ENCODE peak calls at places on chromosomes 13 and 19, in four cellular contexts. Q is T-helper 2 cell, O is WERI-Rb-1, X is ascending aorta. B is an unnamed sample.

GRCh38 chr13:40383132-40383531 is 283.3 kb downstream of the FOXO1 start:
- DNase-seq in Q (no peak), O (no peak), X (no peak), B (no peak)

GRCh38 chr19:17522988-17523872 is 11.8 kb downstream of the PGLS start:
- DNase-seq in Q (no peak), O (no peak), X (peak), B (peak)

GRCh38 chr19:50667177-50667758 is 18.0 kb downstream of the C19orf81 start:
- DNase-seq in Q (no peak), O (no peak), X (no peak), B (no peak)

GRCh38 chr19:41691268-41691970 is 3.3 kb upstream of the CEACAM7 start:
- DNase-seq in Q (no peak), O (peak), X (peak), B (no peak)

GRCh38 chr13:98413796-98414195 is 163.1 kb downstream of the STK24 start:
- DNase-seq in Q (no peak), O (no peak), X (no peak), B (no peak)

GRCh38 chr13:32802159-32802558 is 214.1 kb upstream of the KL start:
- DNase-seq in Q (no peak), O (no peak), X (no peak), B (no peak)

GRCh38 chr13:89520468-89520867 is 1827.0 kb upstream of the MIR17HG start:
- DNase-seq in Q (no peak), O (no peak), X (no peak), B (no peak)

GRCh38 chr13:31521466-31521865 is 217.9 kb upstream of the RXFP2 start:
- DNase-seq in Q (no peak), O (no peak), X (no peak), B (no peak)

GRCh38 chr13:108681986-108682562 is 52.7 kb downstream of the MYO16 start:
- DNase-seq in Q (no peak), O (no peak), X (no peak), B (no peak)

GRCh38 chr13:72424059-72424458 is 303.4 kb downstream of the MZT1 start:
- DNase-seq in Q (no peak), O (no peak), X (no peak), B (no peak)

GRCh38 chr13:51995677-51996551 is 15.3 kb downstream of the ATP7B start:
- DNase-seq in Q (no peak), O (peak), X (no peak), B (no peak)

GRCh38 chr19:41352609-41353465 is 885 bp downstream of the TGFB1 start:
- DNase-seq in Q (peak), O (peak), X (peak), B (peak)

GRCh38 chr13:111177081-111177711 is 62.1 kb downstream of the ARHGEF7 start:
- DNase-seq in Q (peak), O (no peak), X (peak), B (peak)

GRCh38 chr13:102461302-102461701 is 59.5 kb upstream of the FGF14 start:
- DNase-seq in Q (no peak), O (no peak), X (no peak), B (no peak)

GRCh38 chr13:107778094-107778493 is 437.2 kb downstream of the LIG4 start:
- DNase-seq in Q (no peak), O (no peak), X (no peak), B (no peak)

GRCh38 chr19:39408392-39409206 is 2.0 kb downstream of the ZFP36 start:
- DNase-seq in Q (no peak), O (no peak), X (peak), B (no peak)

GRCh38 chr19:18646535-18647370 is 9.9 kb downstream of the KLHL26 start:
- DNase-seq in Q (no peak), O (no peak), X (no peak), B (no peak)

GRCh38 chr19:3784607-3785463 is 1.3 kb downstream of the MATK start:
- DNase-seq in Q (no peak), O (no peak), X (no peak), B (no peak)

GRCh38 chr13:114128348-114128623 is 4.1 kb downstream of the RASA3 start:
- DNase-seq in Q (no peak), O (no peak), X (no peak), B (no peak)

GRCh38 chr19:1281270-1281894 is 4.3 kb upstream of the EFNA2 start:
- DNase-seq in Q (no peak), O (no peak), X (no peak), B (no peak)